ENCODE peak calls at places on chromosome 10, in five cellular contexts. One of them, this sample, is unnamed.

GRCh38 chr10:132397036-132397541 is at the start of gene PWWP2B:
- DNase-seq in tibial nerve: no peak
- DNase-seq in Panc1: no peak
- DNase-seq in astrocyte: no peak
- DNase-seq in iPS DF 6.9: no peak
- DNase-seq in this sample: peak; percentile 43

GRCh38 chr10:96830511-96831199 is 1.4 kb upstream of the LCOR start:
- DNase-seq in tibial nerve: peak; percentile 57
- DNase-seq in Panc1: peak; percentile 74
- DNase-seq in astrocyte: peak; percentile 39
- DNase-seq in iPS DF 6.9: no peak
- DNase-seq in this sample: peak; percentile 63

GRCh38 chr10:119742988-119743646 is 17.3 kb downstream of the INPP5F start:
- DNase-seq in tibial nerve: no peak
- DNase-seq in Panc1: no peak
- DNase-seq in astrocyte: peak; percentile 62
- DNase-seq in iPS DF 6.9: no peak
- DNase-seq in this sample: no peak

GRCh38 chr10:53601260-53601875 is 828.8 kb upstream of the MBL2 start:
- DNase-seq in tibial nerve: no peak
- DNase-seq in Panc1: peak; percentile 32
- DNase-seq in astrocyte: peak; percentile 6
- DNase-seq in iPS DF 6.9: no peak
- DNase-seq in this sample: no peak

GRCh38 chr10:3852147-3852904 is 67.3 kb upstream of the KLF6 start:
- DNase-seq in tibial nerve: peak; percentile 63
- DNase-seq in Panc1: peak; percentile 97
- DNase-seq in astrocyte: peak; percentile 100
- DNase-seq in iPS DF 6.9: no peak
- DNase-seq in this sample: peak; percentile 79

GRCh38 chr10:76492026-76492425 is 1060.6 kb downstream of the LRMDA start:
- DNase-seq in tibial nerve: no peak
- DNase-seq in Panc1: no peak
- DNase-seq in astrocyte: peak; percentile 100
- DNase-seq in iPS DF 6.9: no peak
- DNase-seq in this sample: no peak

GRCh38 chr10:73061743-73062142 is 34.9 kb downstream of the P4HA1 start:
- DNase-seq in tibial nerve: no peak
- DNase-seq in Panc1: no peak
- DNase-seq in astrocyte: no peak
- DNase-seq in iPS DF 6.9: no peak
- DNase-seq in this sample: no peak

GRCh38 chr10:86353506-86354485 is 12.8 kb downstream of the GRID1 start:
- DNase-seq in tibial nerve: no peak
- DNase-seq in Panc1: no peak
- DNase-seq in astrocyte: no peak
- DNase-seq in iPS DF 6.9: no peak
- DNase-seq in this sample: no peak

GRCh38 chr10:23918090-23918704 is 290.7 kb upstream of the KIAA1217 start:
- DNase-seq in tibial nerve: no peak
- DNase-seq in Panc1: no peak
- DNase-seq in astrocyte: no peak
- DNase-seq in iPS DF 6.9: no peak
- DNase-seq in this sample: no peak

GRCh38 chr10:7589748-7590147 is 77.0 kb downstream of the ITIH5 start:
- DNase-seq in tibial nerve: no peak
- DNase-seq in Panc1: no peak
- DNase-seq in astrocyte: no peak
- DNase-seq in iPS DF 6.9: no peak
- DNase-seq in this sample: no peak

GRCh38 chr10:115125505-115125904 is 32.3 kb downstream of the ATRNL1 start:
- DNase-seq in tibial nerve: no peak
- DNase-seq in Panc1: no peak
- DNase-seq in astrocyte: no peak
- DNase-seq in iPS DF 6.9: no peak
- DNase-seq in this sample: no peak

GRCh38 chr10:133388973-133389818 is 4.8 kb upstream of the MTG1 start:
- DNase-seq in tibial nerve: no peak
- DNase-seq in Panc1: no peak
- DNase-seq in astrocyte: no peak
- DNase-seq in iPS DF 6.9: no peak
- DNase-seq in this sample: peak; percentile 82

GRCh38 chr10:90418869-90419652 is 438.8 kb downstream of the HTR7 start:
- DNase-seq in tibial nerve: no peak
- DNase-seq in Panc1: peak; percentile 91
- DNase-seq in astrocyte: peak; percentile 94
- DNase-seq in iPS DF 6.9: no peak
- DNase-seq in this sample: no peak

GRCh38 chr10:51005551-51005950 is 68.7 kb upstream of the PRKG1 start:
- DNase-seq in tibial nerve: no peak
- DNase-seq in Panc1: no peak
- DNase-seq in astrocyte: no peak
- DNase-seq in iPS DF 6.9: no peak
- DNase-seq in this sample: no peak

GRCh38 chr10:35641430-35642015 is 573 bp downstream of the FZD8 start:
- DNase-seq in tibial nerve: no peak
- DNase-seq in Panc1: no peak
- DNase-seq in astrocyte: peak; percentile 29
- DNase-seq in iPS DF 6.9: no peak
- DNase-seq in this sample: peak; percentile 33

GRCh38 chr10:44628921-44629320 is 244.0 kb upstream of the CXCL12 start:
- DNase-seq in tibial nerve: no peak
- DNase-seq in Panc1: no peak
- DNase-seq in astrocyte: peak; percentile 77
- DNase-seq in iPS DF 6.9: no peak
- DNase-seq in this sample: no peak

GRCh38 chr10:122010405-122011050 is 21.6 kb downstream of the TACC2 start:
- DNase-seq in tibial nerve: no peak
- DNase-seq in Panc1: no peak
- DNase-seq in astrocyte: peak; percentile 54
- DNase-seq in iPS DF 6.9: no peak
- DNase-seq in this sample: no peak

GRCh38 chr10:102347236-102347828 is 48.2 kb upstream of the NFKB2 start:
- DNase-seq in tibial nerve: no peak
- DNase-seq in Panc1: no peak
- DNase-seq in astrocyte: peak; percentile 22
- DNase-seq in iPS DF 6.9: peak; percentile 18
- DNase-seq in this sample: no peak

GRCh38 chr10:118482393-118483331 is 112.8 kb downstream of the PRLHR start:
- DNase-seq in tibial nerve: no peak
- DNase-seq in Panc1: no peak
- DNase-seq in astrocyte: no peak
- DNase-seq in iPS DF 6.9: no peak
- DNase-seq in this sample: no peak

GRCh38 chr10:74822101-74822500 is 4.3 kb upstream of the KAT6B start:
- DNase-seq in tibial nerve: no peak
- DNase-seq in Panc1: peak; percentile 36
- DNase-seq in astrocyte: no peak
- DNase-seq in iPS DF 6.9: no peak
- DNase-seq in this sample: no peak

GRCh38 chr10:80204193-80204714 is 1.1 kb downstream of the ANXA11 start:
- DNase-seq in tibial nerve: no peak
- DNase-seq in Panc1: no peak
- DNase-seq in astrocyte: no peak
- DNase-seq in iPS DF 6.9: no peak
- DNase-seq in this sample: no peak

GRCh38 chr10:32318476-32318896 is 28.5 kb downstream of the EPC1 start:
- DNase-seq in tibial nerve: no peak
- DNase-seq in Panc1: no peak
- DNase-seq in astrocyte: no peak
- DNase-seq in iPS DF 6.9: no peak
- DNase-seq in this sample: peak; percentile 64

GRCh38 chr10:132677096-132677904 is 108.6 kb downstream of the NKX6-2 start:
- DNase-seq in tibial nerve: no peak
- DNase-seq in Panc1: no peak
- DNase-seq in astrocyte: no peak
- DNase-seq in iPS DF 6.9: no peak
- DNase-seq in this sample: no peak

GRCh38 chr10:92756233-92757065 is 66.7 kb downstream of the HHEX start:
- DNase-seq in tibial nerve: no peak
- DNase-seq in Panc1: no peak
- DNase-seq in astrocyte: no peak
- DNase-seq in iPS DF 6.9: no peak
- DNase-seq in this sample: peak; percentile 84

GRCh38 chr10:30997536-30998252 is 34.0 kb downstream of the ZNF438 start:
- DNase-seq in tibial nerve: no peak
- DNase-seq in Panc1: no peak
- DNase-seq in astrocyte: no peak
- DNase-seq in iPS DF 6.9: no peak
- DNase-seq in this sample: no peak

GRCh38 chr10:1171182-1171581 is 115.0 kb downstream of the WDR37 start:
- DNase-seq in tibial nerve: no peak
- DNase-seq in Panc1: no peak
- DNase-seq in astrocyte: no peak
- DNase-seq in iPS DF 6.9: no peak
- DNase-seq in this sample: no peak

GRCh38 chr10:80279146-80279545 is 10.3 kb downstream of the MAT1A start:
- DNase-seq in tibial nerve: no peak
- DNase-seq in Panc1: no peak
- DNase-seq in astrocyte: no peak
- DNase-seq in iPS DF 6.9: no peak
- DNase-seq in this sample: no peak

GRCh38 chr10:75528392-75528791 is 97.0 kb downstream of the LRMDA start:
- DNase-seq in tibial nerve: no peak
- DNase-seq in Panc1: no peak
- DNase-seq in astrocyte: no peak
- DNase-seq in iPS DF 6.9: no peak
- DNase-seq in this sample: no peak

GRCh38 chr10:59240581-59241183 is 64.2 kb downstream of the PHYHIPL start:
- DNase-seq in tibial nerve: no peak
- DNase-seq in Panc1: no peak
- DNase-seq in astrocyte: peak; percentile 5
- DNase-seq in iPS DF 6.9: no peak
- DNase-seq in this sample: no peak

GRCh38 chr10:93993782-93994668 is at the start of gene PLCE1:
- DNase-seq in tibial nerve: no peak
- DNase-seq in Panc1: no peak
- DNase-seq in astrocyte: no peak
- DNase-seq in iPS DF 6.9: no peak
- DNase-seq in this sample: peak; percentile 18
- H3K4me3 ChIP-seq in tibial nerve: peak within 1 kb of the TSS; percentile 73
- H3K4me3 ChIP-seq in Panc1: peak within 1 kb of the TSS; percentile 80
- H3K4me3 ChIP-seq in astrocyte: peak within 1 kb of the TSS; percentile 71
- H3K4me3 ChIP-seq in iPS DF 6.9: peak within 1 kb of the TSS; percentile 67
- H3K4me3 ChIP-seq in this sample: no peak within 1 kb of the TSS

GRCh38 chr10:123535386-123535785 is 130.8 kb upstream of the GPR26 start:
- DNase-seq in tibial nerve: no peak
- DNase-seq in Panc1: no peak
- DNase-seq in astrocyte: no peak
- DNase-seq in iPS DF 6.9: no peak
- DNase-seq in this sample: no peak
- H3K27me3 ChIP-seq in tibial nerve: no peaks in the 10 kb centered on the region
- H3K27me3 ChIP-seq in Panc1: peaks cover 16% of the 10 kb centered on the region
- H3K27me3 ChIP-seq in astrocyte: no peaks in the 10 kb centered on the region
- H3K27me3 ChIP-seq in iPS DF 6.9: no peaks in the 10 kb centered on the region
- H3K27me3 ChIP-seq in this sample: no peaks in the 10 kb centered on the region

GRCh38 chr10:103661198-103661950 is 167.9 kb downstream of the NEURL1 start:
- DNase-seq in tibial nerve: peak; percentile 85
- DNase-seq in Panc1: no peak
- DNase-seq in astrocyte: peak; percentile 81
- DNase-seq in iPS DF 6.9: no peak
- DNase-seq in this sample: no peak

GRCh38 chr10:103658049-103658577 is 164.6 kb downstream of the NEURL1 start:
- DNase-seq in tibial nerve: no peak
- DNase-seq in Panc1: no peak
- DNase-seq in astrocyte: no peak
- DNase-seq in iPS DF 6.9: no peak
- DNase-seq in this sample: no peak

GRCh38 chr10:103661951-103662405 is 168.5 kb downstream of the NEURL1 start:
- DNase-seq in tibial nerve: no peak
- DNase-seq in Panc1: no peak
- DNase-seq in astrocyte: no peak
- DNase-seq in iPS DF 6.9: no peak
- DNase-seq in this sample: no peak

GRCh38 chr10:103659674-103660363 is 166.3 kb downstream of the NEURL1 start:
- DNase-seq in tibial nerve: no peak
- DNase-seq in Panc1: no peak
- DNase-seq in astrocyte: peak; percentile 85
- DNase-seq in iPS DF 6.9: no peak
- DNase-seq in this sample: no peak

GRCh38 chr10:103660364-103661197 is 167.1 kb downstream of the NEURL1 start:
- DNase-seq in tibial nerve: no peak
- DNase-seq in Panc1: no peak
- DNase-seq in astrocyte: no peak
- DNase-seq in iPS DF 6.9: no peak
- DNase-seq in this sample: no peak
- H3K4me3 ChIP-seq in tibial nerve: peak overlapping the region; percentile 62
- H3K4me3 ChIP-seq in Panc1: peak overlapping the region; percentile 61
- H3K4me3 ChIP-seq in astrocyte: peak overlapping the region; percentile 70
- H3K4me3 ChIP-seq in iPS DF 6.9: no peak overlapping the region
- H3K4me3 ChIP-seq in this sample: peak overlapping the region; percentile 58

GRCh38 chr10:12927896-12928295 is 73.6 kb downstream of the CCDC3 start:
- DNase-seq in tibial nerve: no peak
- DNase-seq in Panc1: no peak
- DNase-seq in astrocyte: no peak
- DNase-seq in iPS DF 6.9: no peak
- DNase-seq in this sample: no peak

GRCh38 chr10:12922117-12922900 is 79.2 kb downstream of the CCDC3 start:
- DNase-seq in tibial nerve: no peak
- DNase-seq in Panc1: no peak
- DNase-seq in astrocyte: no peak
- DNase-seq in iPS DF 6.9: no peak
- DNase-seq in this sample: no peak

GRCh38 chr10:12928571-12928970 is 72.9 kb downstream of the CCDC3 start:
- DNase-seq in tibial nerve: no peak
- DNase-seq in Panc1: no peak
- DNase-seq in astrocyte: no peak
- DNase-seq in iPS DF 6.9: no peak
- DNase-seq in this sample: no peak

GRCh38 chr10:12924911-12925310 is 76.6 kb downstream of the CCDC3 start:
- DNase-seq in tibial nerve: no peak
- DNase-seq in Panc1: no peak
- DNase-seq in astrocyte: no peak
- DNase-seq in iPS DF 6.9: no peak
- DNase-seq in this sample: no peak

DNA sequence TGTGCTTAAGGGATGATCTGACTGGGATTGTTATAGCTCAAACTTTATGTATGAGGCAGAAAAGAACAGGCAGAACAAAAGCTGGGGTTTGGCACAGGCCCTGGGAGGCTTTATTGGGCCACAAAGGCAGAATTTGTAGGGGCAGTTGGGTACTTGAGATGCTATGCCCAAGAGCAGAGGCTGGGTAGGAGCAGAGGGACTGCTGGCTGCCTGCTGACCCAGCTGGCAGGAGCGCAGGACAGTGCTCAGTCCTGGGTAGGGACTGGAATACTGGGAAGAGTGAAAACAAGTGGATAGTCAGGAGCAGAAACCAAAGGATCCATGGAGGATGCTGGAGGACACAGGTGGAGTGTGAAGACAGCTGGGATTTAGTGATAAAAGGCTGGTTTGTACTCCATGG is 75.7 kb downstream of the CCDC3 start:
- DNase-seq in tibial nerve: no peak
- DNase-seq in Panc1: no peak
- DNase-seq in astrocyte: no peak
- DNase-seq in iPS DF 6.9: no peak
- DNase-seq in this sample: no peak
- H3K27me3 ChIP-seq in tibial nerve: no peaks in the 10 kb centered on the region
- H3K27me3 ChIP-seq in Panc1: no peaks in the 10 kb centered on the region
- H3K27me3 ChIP-seq in astrocyte: no peaks in the 10 kb centered on the region
- H3K27me3 ChIP-seq in iPS DF 6.9: no peaks in the 10 kb centered on the region
- H3K27me3 ChIP-seq in this sample: no peaks in the 10 kb centered on the region

GRCh38 chr10:71243756-71244637 is 31.6 kb downstream of the UNC5B start:
- DNase-seq in tibial nerve: no peak
- DNase-seq in Panc1: no peak
- DNase-seq in astrocyte: no peak
- DNase-seq in iPS DF 6.9: no peak
- DNase-seq in this sample: no peak
- H3K4me3 ChIP-seq in tibial nerve: no peak overlapping the region
- H3K4me3 ChIP-seq in Panc1: no peak overlapping the region
- H3K4me3 ChIP-seq in astrocyte: no peak overlapping the region
- H3K4me3 ChIP-seq in iPS DF 6.9: no peak overlapping the region
- H3K4me3 ChIP-seq in this sample: no peak overlapping the region